ENCODE peak calls at places on chromosomes 2 and 18, in nine cellular contexts. A, U, K, C, B, L, E, J and F are unnamed samples.

GRCh38 chr2:32124660-32125059 is 41.0 kb upstream of the SLC30A6 start:
- DNase-seq in B (no peak), L (no peak), E (no peak), J (no peak), C (no peak), U (no peak), K (no peak), A (no peak), F (no peak)

GRCh38 chr2:7031424-7032245 is 114.4 kb downstream of the RNF144A start:
- DNase-seq in A (no peak), K (no peak), E (no peak), J (peak; percentile 63), C (peak; percentile 94), U (peak; percentile 96), L (no peak), B (no peak), F (no peak)

GRCh38 chr2:101775092-101775491 is 77.6 kb downstream of the MAP4K4 start:
- DNase-seq in J (no peak), K (no peak), U (no peak), L (no peak), A (no peak), C (no peak), B (no peak), E (no peak), F (no peak)

GRCh38 chr2:18546586-18546985 is 13.9 kb downstream of the RDH14 start:
- DNase-seq in A (no peak), L (peak; percentile 6), B (no peak), K (no peak), J (peak; percentile 5), C (no peak), E (no peak), U (no peak), F (no peak)

GRCh38 chr2:65430515-65431416 is 1.6 kb downstream of the SPRED2 start:
- DNase-seq in B (peak; percentile 58), A (no peak), C (peak; percentile 58), E (peak; percentile 57), K (peak; percentile 73), J (peak; percentile 89), U (peak; percentile 77), L (peak; percentile 71), F (peak; percentile 37)

GRCh38 chr2:100200985-100201384 is 58.6 kb upstream of the AFF3 start:
- DNase-seq in L (no peak), C (no peak), K (no peak), E (no peak), U (no peak), B (no peak), A (no peak), J (no peak), F (no peak)

GRCh38 chr2:61134141-61134540 is 27.8 kb upstream of the C2orf74 start:
- DNase-seq in L (no peak), E (no peak), K (no peak), A (no peak), U (no peak), B (no peak), J (no peak), C (no peak), F (no peak)

GRCh38 chr18:22985250-22985649 is 52.1 kb downstream of the RBBP8 start:
- DNase-seq in C (no peak), J (no peak), U (no peak), A (no peak), E (no peak), L (no peak), K (no peak), B (no peak), F (no peak)

GRCh38 chr2:100184055-100184737 is 41.8 kb upstream of the AFF3 start:
- DNase-seq in U (no peak), A (no peak), B (no peak), J (no peak), E (no peak), C (no peak), L (no peak), K (no peak), F (no peak)

GRCh38 chr18:71951021-71951420 is 593.1 kb downstream of the CBLN2 start:
- DNase-seq in C (no peak), K (peak; percentile 29), B (no peak), L (no peak), E (no peak), A (no peak), U (no peak), J (no peak), F (no peak)

GRCh38 chr2:47310801-47311560 is 92.0 kb upstream of the MSH2 start:
- DNase-seq in A (no peak), U (peak; percentile 65), B (no peak), E (no peak), C (no peak), K (peak; percentile 53), L (no peak), J (no peak), F (no peak)

GRCh38 chr2:20025065-20025786 is 12.8 kb upstream of the MATN3 start:
- DNase-seq in J (no peak), B (no peak), A (no peak), K (no peak), E (no peak), C (no peak), L (no peak), U (no peak), F (no peak)

GRCh38 chr2:68645523-68645922 is 2.1 kb downstream of the PROKR1 start:
- DNase-seq in U (no peak), L (no peak), K (no peak), A (no peak), J (no peak), E (no peak), B (no peak), C (no peak), F (no peak)
- TF ChIP-seq CTCF in U (no peak), L (no peak), K (no peak), A (no peak), J (no peak), E (no peak), B (no peak), C (no peak), F (no peak)

GRCh38 chr2:219010162-219010756 is 17.0 kb upstream of the CRYBA2 start:
- DNase-seq in L (peak; percentile 40), C (no peak), U (no peak), J (peak; percentile 44), B (no peak), A (no peak), K (peak; percentile 52), E (peak; percentile 48), F (no peak)
- TF ChIP-seq CTCF in L (peak; percentile 22), C (no peak), U (peak; percentile 28), J (peak; percentile 73), B (peak; percentile 23), A (peak; percentile 58), K (peak; percentile 52), E (peak; percentile 54), F (no peak)

DNA sequence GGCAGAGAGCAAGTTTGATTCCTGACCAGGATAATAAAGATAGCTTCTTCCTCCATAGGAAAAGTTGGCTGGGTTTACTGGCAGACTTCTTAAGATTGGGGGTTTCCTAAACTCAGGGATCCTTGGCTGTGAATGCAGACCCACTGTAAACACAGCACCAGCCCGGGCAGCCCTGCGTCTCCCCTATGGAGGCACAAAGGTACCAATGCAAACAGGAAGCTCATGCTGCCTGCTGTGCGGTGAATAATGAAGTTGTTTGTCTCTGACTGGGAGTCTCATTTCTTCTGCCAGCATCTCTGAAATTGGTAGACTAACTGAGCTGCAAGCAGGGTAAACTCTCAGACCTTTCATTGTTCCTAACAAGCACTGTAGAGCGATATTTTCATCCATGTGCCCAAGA is 96.1 kb upstream of the ARHGAP28 start:
- DNase-seq in C (no peak), K (peak; percentile 68), J (no peak), A (no peak), U (no peak), B (no peak), L (no peak), E (no peak), F (no peak)
- TF ChIP-seq CTCF in C (no peak), K (no peak), J (no peak), A (no peak), U (no peak), B (no peak), L (no peak), E (no peak), F (no peak)

GRCh38 chr2:25938345-25938744 is 44.0 kb downstream of the KIF3C start:
- DNase-seq in U (no peak), C (no peak), B (no peak), K (no peak), J (no peak), L (no peak), E (no peak), A (no peak), F (no peak)

GRCh38 chr2:25936889-25937545 is 45.3 kb downstream of the KIF3C start:
- DNase-seq in J (no peak), U (no peak), L (peak; percentile 39), A (no peak), K (no peak), E (no peak), C (no peak), B (no peak), F (no peak)

GRCh38 chr2:25939257-25939668 is 43.0 kb downstream of the KIF3C start:
- DNase-seq in L (no peak), U (peak; percentile 41), C (no peak), E (no peak), A (no peak), B (no peak), J (no peak), K (no peak), F (no peak)

GRCh38 chr2:25941042-25941441 is 41.3 kb downstream of the KIF3C start:
- DNase-seq in J (no peak), A (no peak), E (no peak), L (no peak), U (no peak), C (no peak), K (no peak), B (no peak), F (no peak)
- TF ChIP-seq CTCF in J (no peak), A (no peak), E (no peak), L (no peak), U (no peak), C (no peak), K (no peak), B (no peak), F (no peak)

GRCh38 chr2:214874694-214875093 is 65.2 kb upstream of the BARD1 start:
- DNase-seq in K (no peak), U (no peak), A (no peak), C (no peak), E (no peak), B (no peak), J (no peak), L (no peak), F (no peak)

GRCh38 chr2:214881647-214882205 is 72.2 kb upstream of the BARD1 start:
- DNase-seq in J (no peak), C (no peak), U (no peak), A (no peak), E (no peak), K (no peak), L (no peak), B (no peak), F (no peak)

GRCh38 chr2:214876815-214877214 is 67.3 kb upstream of the BARD1 start:
- DNase-seq in B (no peak), L (no peak), K (no peak), C (no peak), U (no peak), J (no peak), A (no peak), E (no peak), F (no peak)
- TF ChIP-seq CTCF in B (no peak), L (no peak), K (no peak), C (no peak), U (no peak), J (no peak), A (no peak), E (no peak), F (no peak)

GRCh38 chr2:152407204-152407721 is 72.3 kb downstream of the FMNL2 start:
- DNase-seq in L (peak; percentile 43), K (peak; percentile 84), C (no peak), U (peak; percentile 63), J (no peak), E (peak; percentile 16), A (no peak), B (peak; percentile 55), F (no peak)
- TF ChIP-seq CTCF in L (no peak), K (no peak), C (no peak), U (no peak), J (no peak), E (no peak), A (no peak), B (no peak), F (no peak)